ENCODE peak calls at places on chromosomes 1 and 21, in four cellular contexts. One of them, this sample, is unnamed.

GRCh38 chr21:43269981-43270670 is 101.3 kb downstream of the CRYAA start:
- DNase-seq in HCT116: no peak
- DNase-seq in Panc1: no peak
- DNase-seq in K562: no peak
- DNase-seq in this sample: no peak

GRCh38 chr1:100354971-100355394 is 2.7 kb downstream of the CDC14A start:
- DNase-seq in HCT116: peak; percentile 51
- DNase-seq in Panc1: no peak
- DNase-seq in K562: no peak
- DNase-seq in this sample: peak; percentile 66

GRCh38 chr1:37068897-37069296 is 34.6 kb upstream of the GRIK3 start:
- DNase-seq in HCT116: no peak
- DNase-seq in Panc1: no peak
- DNase-seq in K562: no peak
- DNase-seq in this sample: no peak

GRCh38 chr21:28793043-28793442 is 199.6 kb downstream of the LTN1 start:
- DNase-seq in HCT116: no peak
- DNase-seq in Panc1: no peak
- DNase-seq in K562: no peak
- DNase-seq in this sample: no peak

GRCh38 chr1:16300436-16300835 is 51.8 kb downstream of the FBXO42 start:
- DNase-seq in HCT116: no peak
- DNase-seq in Panc1: no peak
- DNase-seq in K562: no peak
- DNase-seq in this sample: no peak

GRCh38 chr1:228799929-228800328 is 64.7 kb downstream of the RHOU start:
- DNase-seq in HCT116: no peak
- DNase-seq in Panc1: no peak
- DNase-seq in K562: no peak
- DNase-seq in this sample: no peak

GRCh38 chr21:42755031-42755665 is 101.7 kb downstream of the PDE9A start:
- DNase-seq in HCT116: no peak
- DNase-seq in Panc1: no peak
- DNase-seq in K562: no peak
- DNase-seq in this sample: no peak

GRCh38 chr1:86339421-86339820 is 56.7 kb downstream of the ODF2L start:
- DNase-seq in HCT116: no peak
- DNase-seq in Panc1: no peak
- DNase-seq in K562: no peak
- DNase-seq in this sample: no peak

GRCh38 chr1:45364294-45364693 is 24.1 kb upstream of the MUTYH start:
- DNase-seq in HCT116: no peak
- DNase-seq in Panc1: no peak
- DNase-seq in K562: no peak
- DNase-seq in this sample: no peak

GRCh38 chr21:43373387-43374227 is 53.3 kb downstream of the SIK1 start:
- DNase-seq in HCT116: no peak
- DNase-seq in Panc1: no peak
- DNase-seq in K562: no peak
- DNase-seq in this sample: no peak

GRCh38 chr1:214396319-214396718 is 115.4 kb downstream of the SMYD2 start:
- DNase-seq in HCT116: no peak
- DNase-seq in Panc1: no peak
- DNase-seq in K562: no peak
- DNase-seq in this sample: no peak

GRCh38 chr21:39675595-39675994 is 62.9 kb downstream of the B3GALT5 start:
- DNase-seq in HCT116: no peak
- DNase-seq in Panc1: no peak
- DNase-seq in K562: no peak
- DNase-seq in this sample: no peak

GRCh38 chr1:118136511-118136937 is 48.5 kb downstream of the SPAG17 start:
- DNase-seq in HCT116: no peak
- DNase-seq in Panc1: no peak
- DNase-seq in K562: no peak
- DNase-seq in this sample: no peak

GRCh38 chr1:61926597-61926996 is 184.3 kb downstream of the PATJ start:
- DNase-seq in HCT116: no peak
- DNase-seq in Panc1: no peak
- DNase-seq in K562: no peak
- DNase-seq in this sample: no peak

GRCh38 chr1:94559921-94560320 is 18.4 kb upstream of the F3 start:
- DNase-seq in HCT116: no peak
- DNase-seq in Panc1: no peak
- DNase-seq in K562: no peak
- DNase-seq in this sample: no peak

GRCh38 chr1:66331641-66332523 is 202.1 kb upstream of the SGIP1 start:
- DNase-seq in HCT116: no peak
- DNase-seq in Panc1: no peak
- DNase-seq in K562: no peak
- DNase-seq in this sample: no peak

GRCh38 chr1:243642936-243643335 is 207.1 kb downstream of the AKT3 start:
- DNase-seq in HCT116: no peak
- DNase-seq in Panc1: no peak
- DNase-seq in K562: no peak
- DNase-seq in this sample: no peak

GRCh38 chr1:188386666-188387065 is 1557.9 kb downstream of the PLA2G4A start:
- DNase-seq in HCT116: no peak
- DNase-seq in Panc1: no peak
- DNase-seq in K562: no peak
- DNase-seq in this sample: no peak

GRCh38 chr1:206575165-206575893 is 36.9 kb downstream of the EIF2D start:
- DNase-seq in HCT116: no peak
- DNase-seq in Panc1: no peak
- DNase-seq in K562: peak; percentile 59
- DNase-seq in this sample: no peak

GRCh38 chr1:54016343-54017282 is 1.4 kb downstream of the LDLRAD1 start:
- DNase-seq in HCT116: peak; percentile 82
- DNase-seq in Panc1: peak; percentile 53
- DNase-seq in K562: no peak
- DNase-seq in this sample: peak; percentile 96

GRCh38 chr1:183218981-183219621 is 33.0 kb downstream of the LAMC2 start:
- DNase-seq in HCT116: no peak
- DNase-seq in Panc1: no peak
- DNase-seq in K562: no peak
- DNase-seq in this sample: no peak

GRCh38 chr1:54581621-54582035 is 33.6 kb downstream of the ACOT11 start:
- DNase-seq in HCT116: peak; percentile 29
- DNase-seq in Panc1: no peak
- DNase-seq in K562: no peak
- DNase-seq in this sample: peak; percentile 47

GRCh38 chr1:204171751-204172178 is 5.6 kb upstream of the REN start:
- DNase-seq in HCT116: peak; percentile 81
- DNase-seq in Panc1: peak; percentile 71
- DNase-seq in K562: no peak
- DNase-seq in this sample: peak; percentile 80

GRCh38 chr1:111669268-111669667 is 49.7 kb downstream of the RAP1A start:
- DNase-seq in HCT116: no peak
- DNase-seq in Panc1: no peak
- DNase-seq in K562: no peak
- DNase-seq in this sample: no peak

GRCh38 chr1:230682882-230683610 is 30.9 kb downstream of the AGT start:
- DNase-seq in HCT116: no peak
- DNase-seq in Panc1: no peak
- DNase-seq in K562: no peak
- DNase-seq in this sample: no peak

GRCh38 chr1:160855181-160855981 is 7.3 kb downstream of the CD244 start:
- DNase-seq in HCT116: no peak
- DNase-seq in Panc1: no peak
- DNase-seq in K562: no peak
- DNase-seq in this sample: no peak

GRCh38 chr1:20440785-20441200 is 45.2 kb downstream of the CAMK2N1 start:
- DNase-seq in HCT116: peak; percentile 77
- DNase-seq in Panc1: no peak
- DNase-seq in K562: peak; percentile 93
- DNase-seq in this sample: peak; percentile 58
- TF ChIP-seq TCF7L2 in HCT116: no peak
- TF ChIP-seq TCF7L2 in Panc1: no peak
- TF ChIP-seq TCF7L2 in K562: no peak
- TF ChIP-seq TCF7L2 in this sample: no peak

GRCh38 chr1:12464627-12465056 is 153.4 kb downstream of the DHRS3 start:
- DNase-seq in HCT116: no peak
- DNase-seq in Panc1: no peak
- DNase-seq in K562: no peak
- DNase-seq in this sample: no peak
- TF ChIP-seq TCF7L2 in HCT116: no peak
- TF ChIP-seq TCF7L2 in Panc1: no peak
- TF ChIP-seq TCF7L2 in K562: no peak
- TF ChIP-seq TCF7L2 in this sample: no peak

GRCh38 chr1:57278558-57278957 is 145.3 kb downstream of the DAB1 start:
- DNase-seq in HCT116: no peak
- DNase-seq in Panc1: no peak
- DNase-seq in K562: no peak
- DNase-seq in this sample: peak; percentile 41

GRCh38 chr1:57276916-57277315 is 146.9 kb downstream of the DAB1 start:
- DNase-seq in HCT116: no peak
- DNase-seq in Panc1: no peak
- DNase-seq in K562: no peak
- DNase-seq in this sample: no peak

GRCh38 chr1:57277681-57278080 is 146.2 kb downstream of the DAB1 start:
- DNase-seq in HCT116: no peak
- DNase-seq in Panc1: no peak
- DNase-seq in K562: no peak
- DNase-seq in this sample: no peak

GRCh38 chr1:57281324-57281723 is 142.5 kb downstream of the DAB1 start:
- DNase-seq in HCT116: no peak
- DNase-seq in Panc1: no peak
- DNase-seq in K562: no peak
- DNase-seq in this sample: peak; percentile 92

GRCh38 chr1:57279909-57280666 is 143.8 kb downstream of the DAB1 start:
- DNase-seq in HCT116: no peak
- DNase-seq in Panc1: no peak
- DNase-seq in K562: no peak
- DNase-seq in this sample: peak; percentile 100
- TF ChIP-seq TCF7L2 in HCT116: no peak
- TF ChIP-seq TCF7L2 in Panc1: no peak
- TF ChIP-seq TCF7L2 in K562: no peak
- TF ChIP-seq TCF7L2 in this sample: peak; percentile 99

DNA sequence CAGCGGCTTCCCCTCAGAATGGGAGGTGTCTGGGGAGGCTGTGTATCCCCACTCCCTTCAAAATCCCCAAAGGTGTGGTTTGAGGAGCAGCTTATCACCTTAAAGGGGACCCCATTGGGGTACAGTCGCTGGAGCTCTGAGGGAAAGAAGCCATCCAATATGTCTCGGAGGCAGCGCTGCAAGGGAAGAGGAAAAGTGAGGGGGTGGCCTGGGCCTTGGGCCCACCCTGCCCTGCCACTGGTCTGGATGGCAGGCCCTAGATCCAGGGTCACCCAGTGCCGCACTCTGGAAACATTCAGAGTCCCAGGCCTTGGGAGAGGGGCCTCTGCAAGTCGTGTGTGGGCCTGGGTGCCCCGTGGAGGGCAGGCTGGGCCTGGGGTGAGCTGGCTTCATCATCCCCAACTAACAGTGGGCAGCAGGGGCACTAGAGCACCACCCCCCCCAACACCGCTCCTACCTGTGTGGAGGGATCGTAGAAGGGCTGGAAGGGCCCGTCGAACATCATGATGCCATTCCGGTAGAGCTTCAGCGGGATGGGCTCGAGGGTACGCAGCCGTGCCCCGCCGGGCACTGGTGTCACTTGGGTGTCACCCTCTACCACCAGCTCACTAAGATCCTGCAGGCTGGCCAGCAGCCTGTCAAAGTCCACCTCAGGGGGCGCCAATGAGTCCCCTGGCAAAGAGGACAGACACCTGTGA is 5.6 kb downstream of the SH3BGRL3 start:
- DNase-seq in HCT116: peak; percentile 58
- DNase-seq in Panc1: no peak
- DNase-seq in K562: peak; percentile 67
- DNase-seq in this sample: peak; percentile 73
- TF ChIP-seq TCF7L2 in HCT116: no peak
- TF ChIP-seq TCF7L2 in Panc1: no peak
- TF ChIP-seq TCF7L2 in K562: no peak
- TF ChIP-seq TCF7L2 in this sample: no peak

GRCh38 chr1:91053630-91054029 is 31.8 kb upstream of the ZNF644 start:
- DNase-seq in HCT116: no peak
- DNase-seq in Panc1: no peak
- DNase-seq in K562: no peak
- DNase-seq in this sample: no peak

GRCh38 chr1:91054780-91055481 is 33.1 kb upstream of the ZNF644 start:
- DNase-seq in HCT116: no peak
- DNase-seq in Panc1: no peak
- DNase-seq in K562: no peak
- DNase-seq in this sample: no peak

GRCh38 chr1:91057784-91058183 is 35.9 kb upstream of the ZNF644 start:
- DNase-seq in HCT116: no peak
- DNase-seq in Panc1: no peak
- DNase-seq in K562: no peak
- DNase-seq in this sample: no peak

DNA sequence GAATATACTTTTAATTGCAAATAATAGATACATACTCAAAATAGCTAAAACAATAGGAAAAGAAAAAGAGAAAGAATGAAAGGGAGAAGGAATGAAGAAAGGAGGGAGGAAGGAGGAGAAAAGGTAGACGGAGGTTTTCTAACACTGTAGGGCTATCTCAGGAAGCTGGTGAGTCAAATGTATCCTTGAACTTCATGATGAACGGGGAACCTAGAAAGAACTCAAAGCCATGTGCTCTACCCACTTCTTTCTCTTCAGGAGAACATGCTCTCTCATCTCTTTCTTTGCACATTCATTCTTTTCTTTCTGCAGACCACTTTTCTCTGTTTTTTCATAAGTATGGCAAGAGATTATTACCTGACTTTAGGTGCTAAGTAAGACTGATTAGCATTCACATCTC is 37.3 kb upstream of the ZNF644 start:
- DNase-seq in HCT116: no peak
- DNase-seq in Panc1: no peak
- DNase-seq in K562: no peak
- DNase-seq in this sample: no peak
- TF ChIP-seq TCF7L2 in HCT116: no peak
- TF ChIP-seq TCF7L2 in Panc1: no peak
- TF ChIP-seq TCF7L2 in K562: no peak
- TF ChIP-seq TCF7L2 in this sample: no peak

This sample was measured in HepG2.